ENCODE peak calls at places on chromosome 20, in ten cellular contexts. B is thyroid gland; K is psoas muscle; I is cardiac muscle cell; Z is CD4-positive, CD25-positive, alpha-beta regulatory T cell; C is adrenal gland; U is colonic mucosa; N is neuronal stem cell; F is trophoblast cell; Y is mesendoderm. R is an unnamed sample.

GRCh38 chr20:17314262-17314661 is 87.4 kb downstream of the PCSK2 start:
- DNase-seq in B (no peak), K (no peak), I (no peak), Z (no peak), C (no peak), U (no peak), N (no peak), F (no peak), Y (no peak), R (peak; percentile 12)

GRCh38 chr20:12110711-12111110 is 193.0 kb downstream of the BTBD3 start:
- DNase-seq in B (no peak), K (no peak), I (no peak), Z (no peak), C (no peak), U (no peak), N (no peak), F (no peak), Y (no peak), R (no peak)

GRCh38 chr20:8951136-8951535 is 117.8 kb upstream of the PLCB4 start:
- DNase-seq in B (no peak), K (no peak), I (no peak), Z (no peak), C (no peak), U (no peak), N (no peak), F (no peak), Y (no peak), R (no peak)

GRCh38 chr20:8389381-8390368 is 257.6 kb downstream of the PLCB1 start:
- DNase-seq in B (peak; percentile 7), K (no peak), I (peak; percentile 69), Z (peak; percentile 39), C (no peak), U (no peak), N (no peak), F (peak; percentile 84), Y (peak; percentile 25), R (peak; percentile 94)

GRCh38 chr20:48919882-48920526 is 1.5 kb upstream of the ARFGEF2 start:
- DNase-seq in B (no peak), K (no peak), I (no peak), Z (no peak), C (peak; percentile 74), U (peak; percentile 59), N (no peak), F (no peak), Y (peak; percentile 54), R (no peak)

GRCh38 chr20:45890997-45891983 is at the start of the genes CTSA and NEURL2:
- DNase-seq in B (peak; percentile 96), K (peak; percentile 94), I (peak; percentile 96), Z (peak; percentile 89), C (peak; percentile 98), U (peak; percentile 97), N (peak; percentile 78), F (peak; percentile 84), Y (peak; percentile 95), R (peak; percentile 94)

GRCh38 chr20:40251284-40251932 is 437.6 kb downstream of the MAFB start:
- DNase-seq in B (no peak), K (no peak), I (peak; percentile 19), Z (no peak), C (peak; percentile 67), U (peak; percentile 50), N (no peak), F (peak; percentile 76), Y (peak; percentile 76), R (peak; percentile 12)

GRCh38 chr20:38150595-38151170 is 14.4 kb downstream of the TGM2 start:
- DNase-seq in B (no peak), K (no peak), I (no peak), Z (no peak), C (no peak), U (no peak), N (no peak), F (no peak), Y (no peak), R (no peak)

GRCh38 chr20:78338-78737 is 9.1 kb upstream of the DEFB125 start:
- DNase-seq in B (no peak), K (no peak), I (no peak), Z (no peak), C (no peak), U (no peak), N (no peak), F (no peak), Y (no peak), R (no peak)

GRCh38 chr20:46060975-46061374 is 28.8 kb downstream of the NCOA5 start:
- DNase-seq in B (no peak), K (no peak), I (no peak), Z (peak; percentile 40), C (no peak), U (no peak), N (no peak), F (no peak), Y (no peak), R (no peak)

GRCh38 chr20:37461376-37461775 is 59.7 kb upstream of the NNAT start:
- DNase-seq in B (no peak), K (no peak), I (no peak), Z (no peak), C (no peak), U (no peak), N (no peak), F (no peak), Y (no peak), R (no peak)

GRCh38 chr20:9241721-9242427 is 173.0 kb downstream of the PLCB4 start:
- DNase-seq in B (peak; percentile 20), K (no peak), I (no peak), Z (no peak), C (no peak), U (peak; percentile 38), N (no peak), F (no peak), Y (no peak), R (no peak)

GRCh38 chr20:20786428-20786827 is 74.0 kb upstream of the RALGAPA2 start:
- DNase-seq in B (no peak), K (no peak), I (no peak), Z (no peak), C (peak; percentile 71), U (no peak), N (no peak), F (peak; percentile 2), Y (no peak), R (no peak)

GRCh38 chr20:35437599-35437998 is 429 bp downstream of the GDF5 start:
- DNase-seq in B (no peak), K (no peak), I (no peak), Z (no peak), C (no peak), U (no peak), N (no peak), F (no peak), Y (no peak), R (no peak)
- H3K4me3 ChIP-seq in B (no peak overlapping the region), K (peak overlapping the region; percentile 11), I (no peak overlapping the region), Z (no peak overlapping the region), C (no peak overlapping the region), U (no peak overlapping the region), N (no peak overlapping the region), F (no peak overlapping the region), Y (no peak overlapping the region), R (peak overlapping the region; percentile 78)

GRCh38 chr20:1893721-1894470 is 1.3 kb upstream of the SIRPA start:
- DNase-seq in B (no peak), K (no peak), I (peak; percentile 31), Z (no peak), C (peak; percentile 87), U (peak; percentile 30), N (no peak), F (no peak), Y (no peak), R (peak; percentile 32)
- H3K4me1 ChIP-seq in B (peaks cover 11% of the 10 kb centered on the region), K (peaks cover 22% of the 10 kb centered on the region), I (peaks cover 27% of the 10 kb centered on the region), Z (peaks cover 7% of the 10 kb centered on the region), C (peaks cover 20% of the 10 kb centered on the region), U (no peaks in the 10 kb centered on the region), N (peaks cover 10% of the 10 kb centered on the region), F (peaks cover 26% of the 10 kb centered on the region), Y (no peaks in the 10 kb centered on the region), R (peaks cover 38% of the 10 kb centered on the region)

DNA sequence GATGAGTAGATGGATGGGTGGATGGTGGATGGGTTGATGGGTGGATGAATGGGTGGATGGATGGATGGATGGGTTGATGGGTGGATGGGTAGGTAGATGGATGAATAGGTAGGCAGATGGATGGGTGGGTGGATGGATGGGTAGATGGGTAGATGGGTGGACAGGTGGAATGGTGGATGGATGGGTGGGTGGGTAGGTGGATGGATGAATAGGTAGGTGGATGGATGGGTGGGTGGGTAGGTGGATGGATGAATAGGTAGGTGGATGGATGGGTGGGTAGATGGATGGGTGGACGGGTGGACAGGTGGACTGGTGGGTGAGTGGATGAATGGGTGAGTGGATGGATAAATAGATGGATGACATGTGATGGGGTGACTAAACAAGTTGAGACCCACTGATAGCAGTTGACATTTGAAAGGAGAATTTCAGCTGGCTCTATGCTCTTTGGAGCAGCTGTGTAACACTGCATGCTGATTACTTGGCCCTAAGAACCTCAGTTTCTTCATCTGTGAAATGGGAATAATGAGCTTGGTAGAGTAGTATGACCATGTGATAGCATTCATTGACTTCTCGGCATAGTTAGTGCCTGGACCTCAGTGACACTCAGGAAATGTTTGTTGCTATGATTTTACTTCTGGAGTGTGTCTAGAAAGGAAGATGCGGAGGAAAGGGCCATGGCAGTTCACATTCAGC is 184.3 kb downstream of the NFATC2 start:
- DNase-seq in B (no peak), K (no peak), I (no peak), Z (no peak), C (no peak), U (no peak), N (no peak), F (no peak), Y (no peak), R (no peak)
- H3K27me3 ChIP-seq in B (no peaks in the 10 kb centered on the region), K (no peaks in the 10 kb centered on the region), I (no peaks in the 10 kb centered on the region), Z (no peaks in the 10 kb centered on the region), C (no peaks in the 10 kb centered on the region), U (no peaks in the 10 kb centered on the region), N (no peaks in the 10 kb centered on the region), F (no peaks in the 10 kb centered on the region), Y (no peaks in the 10 kb centered on the region), R (no peaks in the 10 kb centered on the region)

DNA sequence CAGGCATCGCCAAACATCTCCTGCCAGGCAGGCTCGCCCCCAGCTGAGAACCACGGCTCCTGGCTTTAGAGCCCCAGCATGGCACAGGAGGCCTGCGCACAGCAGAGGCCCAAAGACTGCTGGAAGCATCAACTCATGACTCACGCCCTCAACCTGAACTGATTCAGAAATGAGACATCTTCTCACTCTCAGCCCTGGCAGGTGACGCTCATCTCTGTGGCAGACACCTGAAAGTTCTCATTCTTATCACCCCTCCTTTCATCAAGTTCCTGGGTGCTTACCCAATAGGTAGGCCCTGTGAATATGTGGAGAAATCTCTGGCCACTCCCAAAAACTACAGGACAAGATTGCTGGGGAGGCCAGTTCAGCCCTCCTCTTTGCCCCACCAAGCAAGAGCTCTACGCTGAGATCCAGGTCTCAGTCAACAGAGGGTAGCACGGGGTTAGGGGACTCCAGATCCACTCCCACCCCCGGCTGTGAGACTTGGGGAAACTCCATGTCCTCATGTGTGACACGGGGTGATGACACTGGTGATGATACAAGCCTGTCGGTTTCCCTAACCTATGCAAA is 11.3 kb downstream of the NFATC2 start:
- DNase-seq in B (no peak), K (no peak), I (no peak), Z (peak; percentile 74), C (no peak), U (no peak), N (no peak), F (peak; percentile 72), Y (no peak), R (no peak)
- H3K4me3 ChIP-seq in B (no peak overlapping the region), K (no peak overlapping the region), I (no peak overlapping the region), Z (peak overlapping the region; percentile 43), C (no peak overlapping the region), U (no peak overlapping the region), N (no peak overlapping the region), F (no peak overlapping the region), Y (no peak overlapping the region), R (no peak overlapping the region)

R was measured in adipocyte.